ENCODE peak calls at places on chromosomes 12 and 14, in ten cellular contexts. X is substantia nigra; C is myocyte; U is activated CD4-positive, alpha-beta T cell treated with anti-CD3 and anti-CD28 coated beads, Interleukin-2, amount 50 U/mL, for 4 hours; F is stimulated activated naive CD4-positive, alpha-beta T cell; M is T-helper 1 cell; D is putamen; S is CD4-positive, alpha-beta T cell; R is NCI-H1105 treated with DMSO at 0.1 percent for 48 hours; H is EL. V is an unnamed sample.

GRCh38 chr12:7493006-7493405 is 10.6 kb downstream of the CD163 start:
- DNase-seq in X (no peak), C (no peak), U (no peak), F (no peak), M (no peak), D (no peak), S (no peak), R (no peak), H (no peak), V (no peak)

GRCh38 chr12:122891661-122892525 is 4.0 kb downstream of the VPS37B start:
- DNase-seq in X (no peak), C (peak; percentile 85), U (no peak), F (no peak), M (no peak), D (no peak), S (no peak), R (no peak), H (peak; percentile 83), V (no peak)

GRCh38 chr12:104864668-104865067 is 93.4 kb downstream of the SLC41A2 start:
- DNase-seq in X (no peak), C (no peak), U (no peak), F (no peak), M (no peak), D (no peak), S (no peak), R (no peak), H (no peak), V (no peak)

GRCh38 chr12:27975222-27976136 is 2.9 kb upstream of the PTHLH start:
- DNase-seq in X (no peak), C (peak; percentile 57), U (no peak), F (no peak), M (no peak), D (no peak), S (no peak), R (no peak), H (peak; percentile 55), V (no peak)

GRCh38 chr14:73245401-73246325 is 8.4 kb downstream of the PAPLN start:
- DNase-seq in X (no peak), C (no peak), U (peak; percentile 16), F (no peak), M (peak; percentile 16), D (no peak), S (peak; percentile 8), R (peak; percentile 43), H (peak; percentile 68), V (peak; percentile 39)

GRCh38 chr14:31829256-31829923 is 247.7 kb upstream of the ARHGAP5 start:
- DNase-seq in X (no peak), C (peak; percentile 16), U (no peak), F (no peak), M (no peak), D (no peak), S (no peak), R (no peak), H (peak; percentile 75), V (no peak)

GRCh38 chr14:64149921-64150320 is 144.2 kb downstream of the ESR2 start:
- DNase-seq in X (no peak), C (no peak), U (no peak), F (no peak), M (no peak), D (no peak), S (no peak), R (no peak), H (no peak), V (no peak)

GRCh38 chr14:50830932-50831703 is at the start of gene NIN:
- DNase-seq in X (peak; percentile 12), C (peak; percentile 86), U (peak; percentile 63), F (peak; percentile 58), M (peak; percentile 54), D (peak; percentile 85), S (peak; percentile 61), R (peak; percentile 78), H (peak; percentile 84), V (peak; percentile 66)

GRCh38 chr14:72480465-72481243 is 413.2 kb downstream of the DPF3 start:
- DNase-seq in X (no peak), C (no peak), U (no peak), F (no peak), M (no peak), D (no peak), S (no peak), R (no peak), H (no peak), V (no peak)

V was measured in T-cell.